ENCODE peak calls at places on chromosomes 7 and 10, in eight cellular contexts. E, H, Q, X, P, S, I and F are unnamed samples.

GRCh38 chr10:43453266-43453831 is 16.4 kb downstream of the ZNF487 start:
- DNase-seq in E (no peak), H (no peak), Q (peak; percentile 43), X (no peak), P (no peak), S (no peak), I (peak; percentile 74), F (no peak)

GRCh38 chr7:29539471-29539870 is 24.2 kb upstream of the PRR15 start:
- DNase-seq in E (no peak), H (no peak), Q (peak; percentile 20), X (no peak), P (no peak), S (no peak), I (no peak), F (no peak)

GRCh38 chr10:77800320-77800719 is 126.2 kb downstream of the DLG5 start:
- DNase-seq in E (no peak), H (no peak), Q (no peak), X (no peak), P (no peak), S (no peak), I (no peak), F (no peak)

GRCh38 chr10:52400564-52400963 is 86.5 kb downstream of the DKK1 start:
- DNase-seq in E (no peak), H (no peak), Q (peak; percentile 15), X (peak; percentile 74), P (no peak), S (no peak), I (no peak), F (no peak)

GRCh38 chr7:51315393-51316261 is 982 bp downstream of the COBL start:
- DNase-seq in E (no peak), H (peak; percentile 85), Q (peak; percentile 27), X (peak; percentile 15), P (no peak), S (peak; percentile 56), I (no peak), F (no peak)

GRCh38 chr10:30510184-30510931 is 76.4 kb downstream of the MAP3K8 start:
- DNase-seq in E (no peak), H (no peak), Q (peak; percentile 93), X (peak; percentile 87), P (no peak), S (no peak), I (peak; percentile 66), F (no peak)

GRCh38 chr7:10855583-10855982 is 118.1 kb upstream of the PHF14 start:
- DNase-seq in E (no peak), H (no peak), Q (no peak), X (no peak), P (no peak), S (no peak), I (no peak), F (no peak)

GRCh38 chr7:5695709-5696345 is 85.6 kb downstream of the RNF216 start:
- DNase-seq in E (no peak), H (no peak), Q (peak; percentile 77), X (peak; percentile 88), P (no peak), S (no peak), I (no peak), F (no peak)

GRCh38 chr7:28065721-28066285 is 114.8 kb downstream of the JAZF1 start:
- DNase-seq in E (no peak), H (no peak), Q (peak; percentile 44), X (no peak), P (no peak), S (no peak), I (no peak), F (no peak)

GRCh38 chr7:75995052-75995471 is 667 bp upstream of the TMEM120A start:
- DNase-seq in E (no peak), H (no peak), Q (no peak), X (no peak), P (no peak), S (no peak), I (no peak), F (no peak)